ENCODE peak calls at places on chromosomes 4 and X, in four cellular contexts. H is EH, J is HAP-1, T is NCI-H1092. A is an unnamed sample.

GRCh38 chr4:182645511-182645910 is 271.7 kb downstream of the DCTD start:
- DNase-seq in H (no peak), T (no peak), J (no peak), A (no peak)

GRCh38 chr4:8547108-8547911 is 32.9 kb upstream of the GPR78 start:
- DNase-seq in T (no peak), J (no peak), H (peak), A (peak)

GRCh38 chr4:11611868-11612267 is 183.2 kb upstream of the HS3ST1 start:
- DNase-seq in H (no peak), T (no peak), J (no peak), A (no peak)

GRCh38 chrX:47619486-47620302 is at the start of gene SYN1:
- DNase-seq in J (peak), T (peak), H (peak), A (peak)

GRCh38 chr4:152454398-152455011 is 81.4 kb downstream of the FBXW7 start:
- DNase-seq in J (peak), H (peak), T (no peak), A (peak)

GRCh38 chrX:45322382-45322781 is 121.7 kb upstream of the DIPK2B start:
- DNase-seq in H (peak), J (peak), T (no peak), A (peak)

GRCh38 chr4:148441624-148441985 is 609 bp downstream of the NR3C2 start:
- DNase-seq in H (no peak), T (no peak), J (no peak), A (no peak)

GRCh38 chr4:71941001-71941400 is 90.8 kb upstream of the NPFFR2 start:
- DNase-seq in J (peak), T (no peak), H (peak), A (no peak)

GRCh38 chrX:136477026-136477425 is 10.7 kb upstream of the BRS3 start:
- DNase-seq in T (no peak), H (no peak), J (peak), A (no peak)

GRCh38 chr4:188214861-188215260 is 75.6 kb downstream of the TRIML1 start:
- DNase-seq in H (no peak), J (no peak), T (no peak), A (no peak)

GRCh38 chr4:190014771-190015537 is 12.1 kb downstream of the FRG2 start:
- DNase-seq in T (no peak), J (no peak), H (peak), A (no peak)

GRCh38 chrX:51641421-51642021 is 22.8 kb upstream of the CENPVL3 start:
- DNase-seq in J (peak), T (peak), H (peak), A (no peak)